ENCODE peak calls at places on chromosomes 11 and 22, in four cellular contexts. P, B, L and Y are unnamed samples.
A peak's percentile ranks its signal among the peaks of the same experiment; 100 is the strongest.

GRCh38 chr11:2561283-2562180 is 116.7 kb downstream of the KCNQ1 start:
- DNase-seq in P (no peak), B (no peak), L (peak; percentile 61), Y (no peak)

GRCh38 chr11:106286881-106287504 is 209.5 kb downstream of the AASDHPPT start:
- DNase-seq in P (no peak), B (no peak), L (no peak), Y (no peak)

GRCh38 chr11:57131080-57131790 is 50.5 kb upstream of the LRRC55 start:
- DNase-seq in P (no peak), B (no peak), L (peak; percentile 44), Y (no peak)

GRCh38 chr11:10327254-10327653 is 22.4 kb downstream of the ADM start:
- DNase-seq in P (no peak), B (no peak), L (no peak), Y (no peak)

GRCh38 chr11:808427-809286 is 1.1 kb upstream of the RPLP2 start:
- DNase-seq in P (no peak), B (no peak), L (no peak), Y (peak; percentile 93)

GRCh38 chr22:22714600-22715361 is 70.4 kb downstream of the GGTLC2 start:
- DNase-seq in P (no peak), B (no peak), L (no peak), Y (no peak)

GRCh38 chr11:68314886-68315580 is 2.6 kb downstream of the LRP5 start:
- DNase-seq in P (no peak), B (no peak), L (no peak), Y (no peak)

GRCh38 chr22:25054943-25055511 is 102.5 kb downstream of the KIAA1671 start:
- DNase-seq in P (no peak), B (no peak), L (no peak), Y (no peak)

GRCh38 chr11:67371549-67372231 is 1.7 kb downstream of the CLCF1 start:
- DNase-seq in P (no peak), B (no peak), L (no peak), Y (peak; percentile 72)

GRCh38 chr11:64230985-64231365 is 627 bp downstream of the DNAJC4 start:
- DNase-seq in P (no peak), B (no peak), L (no peak), Y (no peak)

GRCh38 chr11:128336203-128336602 is 251.2 kb downstream of the ETS1 start:
- DNase-seq in P (peak; percentile 45), B (no peak), L (peak; percentile 59), Y (no peak)

GRCh38 chr11:61477734-61478148 is 30.8 kb upstream of the LRRC10B start:
- DNase-seq in P (no peak), B (peak; percentile 32), L (peak; percentile 59), Y (peak; percentile 64)

GRCh38 chr11:68436985-68437926 is 23.3 kb upstream of the PPP6R3 start:
- DNase-seq in P (peak; percentile 13), B (no peak), L (peak; percentile 72), Y (peak; percentile 80)

GRCh38 chr11:26607725-26608506 is 35.9 kb upstream of the MUC15 start:
- DNase-seq in P (no peak), B (no peak), L (no peak), Y (no peak)

GRCh38 chr11:44990665-44991064 is 40.0 kb upstream of the TP53I11 start:
- DNase-seq in P (no peak), B (no peak), L (no peak), Y (peak; percentile 51)

GRCh38 chr11:78179459-78180071 is 8.9 kb downstream of the KCTD21 start:
- DNase-seq in P (no peak), B (no peak), L (peak; percentile 37), Y (no peak)

GRCh38 chr11:83070044-83070877 is 1.4 kb downstream of the RAB30 start:
- DNase-seq in P (no peak), B (no peak), L (no peak), Y (peak; percentile 64)

GRCh38 chr11:115408036-115408911 is 95.9 kb downstream of the CADM1 start:
- DNase-seq in P (no peak), B (no peak), L (peak; percentile 49), Y (no peak)

GRCh38 chr11:64340671-64341335 is 799 bp downstream of the CCDC88B start:
- DNase-seq in P (no peak), B (no peak), L (peak; percentile 74), Y (no peak)

GRCh38 chr22:46780453-46780852 is 18.0 kb downstream of the TBC1D22A start:
- DNase-seq in P (no peak), B (no peak), L (no peak), Y (no peak)

GRCh38 chr11:69240332-69241074 is 53.5 kb upstream of the MYEOV start:
- DNase-seq in P (no peak), B (no peak), L (no peak), Y (peak; percentile 21)

GRCh38 chr11:83157755-83158473 is 983 bp downstream of the PCF11 start:
- DNase-seq in P (peak; percentile 75), B (peak; percentile 66), L (peak; percentile 72), Y (no peak)

GRCh38 chr11:115711021-115711420 is 206.8 kb upstream of the CADM1 start:
- DNase-seq in P (no peak), B (no peak), L (no peak), Y (no peak)

GRCh38 chr11:469684-470667 is 19.9 kb downstream of the PTDSS2 start:
- DNase-seq in P (no peak), B (no peak), L (peak; percentile 88), Y (peak; percentile 80)

GRCh38 chr11:103111400-103111799 is 2.2 kb downstream of the DYNC2H1 start:
- DNase-seq in P (no peak), B (no peak), L (no peak), Y (no peak)

GRCh38 chr11:112248216-112248615 is 12.4 kb downstream of the PLET1 start:
- DNase-seq in P (no peak), B (no peak), L (no peak), Y (no peak)

GRCh38 chr11:23727821-23728220 is 769.0 kb upstream of the LUZP2 start:
- DNase-seq in P (no peak), B (no peak), L (no peak), Y (no peak)

DNA sequence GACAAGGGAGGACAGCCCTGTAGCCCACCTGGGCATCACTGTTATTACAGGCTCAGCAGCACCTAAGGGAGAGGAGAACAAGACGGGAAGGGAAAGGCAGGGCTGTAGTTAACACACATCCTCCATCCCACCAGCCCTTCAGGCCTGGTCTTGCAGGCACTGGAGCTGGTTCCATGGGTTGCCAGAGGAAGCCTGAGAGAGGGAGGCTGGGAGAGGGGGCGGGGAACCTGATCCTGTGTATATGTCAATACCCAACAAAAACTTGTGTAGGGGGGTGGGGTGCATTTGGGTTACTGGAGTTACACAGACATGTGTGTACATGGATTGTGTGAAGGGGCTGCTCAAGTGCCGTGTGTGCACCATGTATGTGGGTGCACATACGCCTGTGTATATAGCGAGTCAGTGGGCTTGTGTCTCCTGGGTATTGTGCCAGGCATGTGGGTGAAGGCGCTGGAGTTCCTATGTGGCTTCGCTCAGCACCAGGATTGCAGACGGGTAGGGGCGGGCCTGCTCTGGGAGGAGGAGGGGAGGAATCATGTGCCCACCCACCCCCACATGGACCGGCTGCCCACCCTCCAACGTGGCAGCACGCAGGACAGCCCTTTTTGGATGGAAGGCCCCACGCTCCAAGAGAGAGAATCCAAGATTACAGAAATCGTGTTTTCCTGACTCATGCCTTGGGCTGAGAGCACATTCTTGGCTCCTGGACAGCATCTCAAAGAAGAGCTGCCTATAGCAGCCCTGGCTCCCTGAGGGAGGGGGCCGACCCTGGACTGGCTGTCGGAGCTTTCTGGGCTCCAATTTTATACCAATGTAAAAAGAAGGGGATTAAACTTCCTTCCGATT is 4.2 kb upstream of the SERPINH1 start:
- DNase-seq in P (no peak), B (no peak), L (peak; percentile 89), Y (peak; percentile 76)
- H3K4me1 ChIP-seq in P (peaks cover 23% of the 10 kb centered on the region), B (no peaks in the 10 kb centered on the region), L (no peaks in the 10 kb centered on the region), Y (peaks cover 76% of the 10 kb centered on the region)

GRCh38 chr11:96254854-96255253 is 88.1 kb downstream of the MAML2 start:
- DNase-seq in P (no peak), B (no peak), L (no peak), Y (no peak)
- H3K4me1 ChIP-seq in P (peaks cover 10% of the 10 kb centered on the region), B (peaks cover 8% of the 10 kb centered on the region), L (peaks cover 3% of the 10 kb centered on the region), Y (peaks cover 54% of the 10 kb centered on the region)

DNA sequence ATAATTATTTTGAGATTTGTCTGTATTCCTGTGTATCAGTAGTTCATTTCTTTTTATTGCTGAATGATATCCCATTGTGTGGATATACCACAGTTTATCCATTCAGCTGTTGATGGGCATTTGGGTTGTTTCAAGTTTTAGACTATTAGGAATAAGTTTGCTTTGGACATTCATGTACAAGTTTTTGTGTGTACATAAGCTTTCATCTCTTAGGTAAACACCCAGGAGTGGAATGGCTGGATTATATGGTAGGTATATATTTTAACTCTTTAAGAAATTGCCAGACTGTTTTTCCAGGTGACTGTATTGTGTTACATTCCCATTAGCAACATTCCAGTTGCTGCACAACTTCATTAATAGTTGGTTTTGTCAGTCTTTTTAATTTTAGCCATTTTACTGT is 52.0 kb downstream of the ARHGEF12 start:
- DNase-seq in P (no peak), B (no peak), L (no peak), Y (no peak)
- H3K4me1 ChIP-seq in P (peaks cover 50% of the 10 kb centered on the region), B (peaks cover 21% of the 10 kb centered on the region), L (peaks cover 4% of the 10 kb centered on the region), Y (no peaks in the 10 kb centered on the region)

GRCh38 chr22:36347094-36347493 is 40.7 kb downstream of the MYH9 start:
- DNase-seq in P (no peak), B (no peak), L (peak; percentile 77), Y (no peak)
- H3K4me1 ChIP-seq in P (peaks cover 90% of the 10 kb centered on the region), B (peaks cover 51% of the 10 kb centered on the region), L (peaks cover 12% of the 10 kb centered on the region), Y (peaks cover 95% of the 10 kb centered on the region)

GRCh38 chr11:81916459-81916858 is 817.2 kb downstream of the FAM181B start:
- DNase-seq in P (no peak), B (no peak), L (no peak), Y (no peak)
- H3K4me1 ChIP-seq in P (no peaks in the 10 kb centered on the region), B (no peaks in the 10 kb centered on the region), L (no peaks in the 10 kb centered on the region), Y (no peaks in the 10 kb centered on the region)

GRCh38 chr11:8720868-8721739 is 38.5 kb downstream of the RPL27A start:
- DNase-seq in P (no peak), B (no peak), L (no peak), Y (no peak)

GRCh38 chr11:8722809-8723208 is 40.2 kb downstream of the RPL27A start:
- DNase-seq in P (no peak), B (no peak), L (no peak), Y (no peak)

GRCh38 chr11:8720376-8720775 is 37.8 kb downstream of the RPL27A start:
- DNase-seq in P (no peak), B (no peak), L (no peak), Y (no peak)

GRCh38 chr11:8722156-8722555 is 39.6 kb downstream of the RPL27A start:
- DNase-seq in P (no peak), B (no peak), L (no peak), Y (no peak)

DNA sequence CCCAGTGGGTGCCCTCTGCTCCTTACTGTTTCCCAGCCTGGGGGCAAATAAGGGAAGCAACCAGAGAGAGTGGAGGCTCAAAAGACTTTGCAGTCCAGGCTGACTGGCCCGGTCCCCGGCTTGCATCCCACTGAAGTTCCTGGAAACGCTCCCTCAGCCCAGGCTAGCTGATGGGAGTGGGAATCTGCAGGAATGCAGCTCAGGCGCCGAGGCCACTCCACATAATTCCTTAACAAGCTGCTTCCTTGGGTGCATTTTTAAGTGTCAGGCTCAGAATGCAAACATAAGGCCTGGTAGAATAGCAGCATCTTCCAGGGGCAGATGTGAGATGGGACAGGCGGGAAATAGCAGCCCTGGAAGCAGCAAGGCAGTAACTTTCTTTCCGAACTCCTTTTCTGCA is 39.1 kb downstream of the RPL27A start:
- DNase-seq in P (no peak), B (no peak), L (no peak), Y (no peak)
- H3K4me1 ChIP-seq in P (peaks cover 26% of the 10 kb centered on the region), B (peaks cover 24% of the 10 kb centered on the region), L (peaks cover 9% of the 10 kb centered on the region), Y (peaks cover 76% of the 10 kb centered on the region)

GRCh38 chr11:100712618-100713017 is 25.5 kb downstream of the ARHGAP42 start:
- DNase-seq in P (no peak), B (no peak), L (no peak), Y (no peak)
- H3K4me1 ChIP-seq in P (peaks cover 3% of the 10 kb centered on the region), B (no peaks in the 10 kb centered on the region), L (no peaks in the 10 kb centered on the region), Y (peaks cover 6% of the 10 kb centered on the region)